ENCODE peak calls at places on chromosomes 16 and 17, in nine cellular contexts. E is HepG2; C is stimulated activated naive CD8-positive, alpha-beta T cell treated with anti-CD3 and anti-CD28 coated beads, Interleukin-15, amount 100 ng/mL, for 72 hours; N is T-cell; K is gastroesophageal sphincter; Q is left lung; R is left ventricle myocardium superior; U is RWPE2; D is SK-N-SH treated with all-trans-retinoic acid at 6 μM for 48 hours. M is an unnamed sample.

GRCh38 chr17:38871247-38871991 is 1.6 kb downstream of the LASP1 start:
- ATAC-seq in E (peak; percentile 31), C (peak; percentile 39), N (peak; percentile 9), K (no peak), Q (peak; percentile 38), R (no peak), U (peak; percentile 28), D (no peak), M (peak; percentile 22)

GRCh38 chr16:85641776-85642176 is 28.7 kb downstream of the GSE1 start:
- ATAC-seq in E (no peak), C (no peak), N (no peak), K (peak; percentile 38), Q (peak; percentile 12), R (peak; percentile 53), U (no peak), D (no peak), M (peak; percentile 51)

GRCh38 chr17:75878174-75878998 is at the start of gene TRIM47:
- ATAC-seq in E (peak; percentile 54), C (peak; percentile 44), N (no peak), K (peak; percentile 81), Q (peak; percentile 57), R (peak; percentile 62), U (peak; percentile 35), D (no peak), M (peak; percentile 39)

GRCh38 chr17:20121359-20122235 is 112.4 kb downstream of the SPECC1 start:
- ATAC-seq in E (peak; percentile 86), C (peak; percentile 79), N (peak; percentile 75), K (no peak), Q (peak; percentile 88), R (peak; percentile 81), U (peak; percentile 76), D (peak; percentile 86), M (peak; percentile 38)

GRCh38 chr16:52408197-52408845 is 138.6 kb downstream of the TOX3 start:
- ATAC-seq in E (peak; percentile 91), C (no peak), N (no peak), K (no peak), Q (peak; percentile 28), R (no peak), U (no peak), D (no peak), M (no peak)

GRCh38 chr17:77394540-77395295 is 253.9 kb downstream of the SEC14L1 start:
- ATAC-seq in E (peak; percentile 82), C (no peak), N (no peak), K (no peak), Q (peak; percentile 65), R (peak; percentile 40), U (no peak), D (peak; percentile 14), M (peak; percentile 19)

GRCh38 chr16:67562918-67563707 is 787 bp downstream of the CTCF start:
- ATAC-seq in E (peak; percentile 46), C (peak; percentile 18), N (peak; percentile 13), K (peak; percentile 5), Q (peak; percentile 19), R (peak; percentile 26), U (peak; percentile 7), D (peak; percentile 30), M (peak; percentile 14)

GRCh38 chr17:11140501-11140900 is 100.5 kb upstream of the SHISA6 start:
- ATAC-seq in E (no peak), C (no peak), N (no peak), K (no peak), Q (no peak), R (no peak), U (no peak), D (no peak), M (no peak)

GRCh38 chr17:61285483-61286320 is 113.9 kb upstream of the TBX2 start:
- ATAC-seq in E (no peak), C (no peak), N (no peak), K (no peak), Q (peak; percentile 63), R (peak; percentile 72), U (no peak), D (no peak), M (no peak)

GRCh38 chr16:85536073-85536410 is 77.1 kb upstream of the GSE1 start:
- ATAC-seq in E (no peak), C (no peak), N (no peak), K (peak; percentile 49), Q (peak; percentile 53), R (peak; percentile 67), U (no peak), D (no peak), M (no peak)

GRCh38 chr17:19672009-19672837 is 23.7 kb downstream of the ALDH3A2 start:
- ATAC-seq in E (peak; percentile 91), C (no peak), N (no peak), K (peak; percentile 67), Q (peak; percentile 61), R (peak; percentile 98), U (no peak), D (no peak), M (peak; percentile 64)

GRCh38 chr17:16486373-16487250 is 5.4 kb downstream of the LRRC75A start:
- ATAC-seq in E (no peak), C (no peak), N (no peak), K (peak; percentile 67), Q (peak; percentile 89), R (peak; percentile 87), U (peak; percentile 81), D (peak; percentile 75), M (peak; percentile 64)

GRCh38 chr16:718922-719321 is 2.0 kb upstream of the ANTKMT start:
- ATAC-seq in E (no peak), C (no peak), N (no peak), K (no peak), Q (no peak), R (no peak), U (no peak), D (no peak), M (no peak)

GRCh38 chr16:19703218-19703617 is 14.8 kb downstream of the KNOP1 start:
- ATAC-seq in E (no peak), C (no peak), N (no peak), K (no peak), Q (no peak), R (no peak), U (no peak), D (no peak), M (no peak)

GRCh38 chr17:75044716-75045115 is 2.1 kb downstream of the ATP5PD start:
- ATAC-seq in E (no peak), C (no peak), N (no peak), K (no peak), Q (no peak), R (no peak), U (no peak), D (no peak), M (no peak)

GRCh38 chr17:13182854-13183253 is 165.0 kb upstream of the ELAC2 start:
- ATAC-seq in E (peak; percentile 95), C (no peak), N (no peak), K (no peak), Q (peak; percentile 97), R (no peak), U (no peak), D (no peak), M (no peak)

GRCh38 chr16:70453891-70454220 is 539 bp upstream of the FCSK start:
- ATAC-seq in E (peak; percentile 16), C (no peak), N (no peak), K (no peak), Q (peak; percentile 50), R (peak; percentile 44), U (no peak), D (peak; percentile 63), M (no peak)

GRCh38 chr16:4089811-4090293 is 26.4 kb downstream of the ADCY9 start:
- ATAC-seq in E (no peak), C (no peak), N (no peak), K (no peak), Q (peak; percentile 12), R (peak; percentile 28), U (no peak), D (no peak), M (no peak)

GRCh38 chr17:35129154-35129972 is 7.9 kb downstream of the FNDC8 start:
- ATAC-seq in E (no peak), C (no peak), N (no peak), K (no peak), Q (no peak), R (no peak), U (no peak), D (no peak), M (peak; percentile 8)

GRCh38 chr17:71168083-71168741 is 952.6 kb upstream of the SOX9 start:
- ATAC-seq in E (no peak), C (no peak), N (no peak), K (no peak), Q (peak; percentile 14), R (no peak), U (no peak), D (no peak), M (no peak)

GRCh38 chr16:67101683-67102082 is 8.1 kb upstream of the PHAF1 start:
- ATAC-seq in E (no peak), C (peak; percentile 88), N (no peak), K (no peak), Q (no peak), R (no peak), U (no peak), D (no peak), M (no peak)

GRCh38 chr17:51815097-51815496 is 343.4 kb downstream of the CA10 start:
- ATAC-seq in E (no peak), C (no peak), N (no peak), K (no peak), Q (no peak), R (no peak), U (no peak), D (no peak), M (no peak)

GRCh38 chr16:80718480-80719220 is 85.7 kb downstream of the CDYL2 start:
- ATAC-seq in E (no peak), C (no peak), N (no peak), K (no peak), Q (peak; percentile 72), R (no peak), U (peak; percentile 85), D (no peak), M (peak; percentile 73)

GRCh38 chr17:6166492-6167179 is 96.5 kb downstream of the WSCD1 start:
- ATAC-seq in E (no peak), C (no peak), N (no peak), K (no peak), Q (no peak), R (no peak), U (no peak), D (no peak), M (no peak)

GRCh38 chr16:3789375-3790067 is 72.2 kb upstream of the TRAP1 start:
- ATAC-seq in E (no peak), C (peak; percentile 96), N (peak; percentile 88), K (no peak), Q (no peak), R (no peak), U (no peak), D (no peak), M (no peak)

GRCh38 chr17:69336580-69336979 is 9.6 kb upstream of the ABCA5 start:
- ATAC-seq in E (no peak), C (no peak), N (no peak), K (no peak), Q (no peak), R (no peak), U (no peak), D (no peak), M (no peak)

GRCh38 chr16:56743840-56744239 is 13.9 kb downstream of the NUP93 start:
- ATAC-seq in E (peak; percentile 29), C (no peak), N (no peak), K (no peak), Q (peak; percentile 38), R (peak; percentile 92), U (no peak), D (peak; percentile 53), M (peak; percentile 49)

GRCh38 chr16:46765050-46765449 is 16.9 kb upstream of the MYLK3 start:
- ATAC-seq in E (no peak), C (no peak), N (no peak), K (no peak), Q (no peak), R (no peak), U (no peak), D (peak; percentile 50), M (no peak)

GRCh38 chr17:67491009-67491677 is 114.1 kb downstream of the PITPNC1 start:
- ATAC-seq in E (peak; percentile 40), C (no peak), N (no peak), K (peak; percentile 98), Q (peak; percentile 93), R (peak; percentile 98), U (peak; percentile 76), D (peak; percentile 98), M (peak; percentile 77)

GRCh38 chr17:48995871-48996695 is 1.1 kb upstream of the IGF2BP1 start:
- ATAC-seq in E (peak; percentile 84), C (peak; percentile 54), N (peak; percentile 47), K (no peak), Q (no peak), R (no peak), U (peak; percentile 17), D (peak; percentile 58), M (no peak)

GRCh38 chr17:67221062-67221998 is 23.7 kb downstream of the HELZ start:
- ATAC-seq in E (peak; percentile 57), C (peak; percentile 71), N (peak; percentile 82), K (no peak), Q (peak; percentile 71), R (peak; percentile 81), U (peak; percentile 80), D (peak; percentile 77), M (peak; percentile 74)